ENCODE peak calls at places on chromosomes 11 and 22, in ten cellular contexts. C is HCEC 1CT; G is iPS-NIHi11; T is NCI-H345; L is activated naive CD4-positive, alpha-beta T cell; I is Kasumi-1; J is NCI-H2081; Y is upper lobe of right lung; P is AG09319; X is K562. R is an unnamed sample.

GRCh38 chr11:20026629-20027545 is 133.4 kb downstream of the DBX1 start:
- DNase-seq in L (no peak), I (no peak), C (no peak), X (no peak), T (peak; percentile 94), Y (no peak), P (no peak), G (peak; percentile 82), J (peak; percentile 61), R (no peak)

GRCh38 chr11:28808771-28809170 is 700.6 kb downstream of the METTL15 start:
- DNase-seq in L (no peak), Y (no peak), J (no peak), G (no peak), X (no peak), T (peak; percentile 8), I (no peak), P (no peak), C (no peak), R (no peak)

GRCh38 chr11:61948505-61948904 is 1.6 kb upstream of the BEST1 start:
- DNase-seq in C (no peak), I (no peak), G (no peak), P (no peak), X (no peak), L (no peak), Y (no peak), T (no peak), J (no peak), R (no peak)

GRCh38 chr22:46934172-46934745 is 171.8 kb downstream of the TBC1D22A start:
- DNase-seq in Y (no peak), P (no peak), G (no peak), C (no peak), L (no peak), T (no peak), J (no peak), X (no peak), I (no peak), R (no peak)

GRCh38 chr22:30871391-30872281 is 96.9 kb downstream of the MORC2 start:
- DNase-seq in J (no peak), T (no peak), I (no peak), Y (peak; percentile 58), G (peak; percentile 6), L (no peak), C (no peak), P (no peak), X (no peak), R (no peak)

GRCh38 chr22:28397324-28397723 is 282.3 kb downstream of the TTC28 start:
- DNase-seq in T (no peak), P (no peak), I (no peak), J (no peak), L (no peak), C (no peak), G (no peak), X (no peak), Y (no peak), R (peak; percentile 34)

GRCh38 chr11:131246156-131246555 is 124.3 kb upstream of the NTM start:
- DNase-seq in P (no peak), T (no peak), C (no peak), G (no peak), L (no peak), Y (no peak), J (no peak), I (no peak), X (no peak), R (no peak)

GRCh38 chr11:57735655-57736298 is 5.5 kb upstream of the SELENOH start:
- DNase-seq in J (no peak), P (no peak), L (no peak), T (no peak), X (no peak), G (no peak), Y (no peak), C (no peak), I (no peak), R (no peak)

GRCh38 chr11:27857014-27857413 is 156.8 kb upstream of the BDNF start:
- DNase-seq in G (no peak), C (no peak), P (no peak), I (no peak), Y (no peak), X (no peak), J (no peak), T (no peak), L (no peak), R (no peak)

GRCh38 chr11:119972281-119972680 is 165.6 kb downstream of the TRIM29 start:
- DNase-seq in P (no peak), C (no peak), X (no peak), T (no peak), Y (no peak), G (no peak), I (no peak), J (no peak), L (no peak), R (no peak)

GRCh38 chr11:94028436-94028835 is 7.3 kb downstream of the HEPHL1 start:
- DNase-seq in X (no peak), Y (no peak), L (no peak), P (peak; percentile 8), I (no peak), G (no peak), C (peak; percentile 69), J (no peak), T (no peak), R (peak; percentile 23)

GRCh38 chr11:121372671-121373429 is 79.3 kb upstream of the SORL1 start:
- DNase-seq in L (no peak), G (peak; percentile 18), X (no peak), J (no peak), I (no peak), C (no peak), Y (no peak), T (no peak), P (no peak), R (no peak)

GRCh38 chr11:93942176-93942575 is 79.0 kb upstream of the HEPHL1 start:
- DNase-seq in L (no peak), T (no peak), I (no peak), X (no peak), C (no peak), J (no peak), G (no peak), P (no peak), Y (no peak), R (no peak)

GRCh38 chr11:706439-706956 is 467 bp downstream of the EPS8L2 start:
- DNase-seq in T (no peak), P (no peak), Y (no peak), L (no peak), J (no peak), G (no peak), I (no peak), X (peak; percentile 52), C (peak; percentile 48), R (peak; percentile 53)

GRCh38 chr11:3093281-3094191 is 36.3 kb upstream of the CARS1 start:
- DNase-seq in C (no peak), G (peak; percentile 65), I (no peak), J (no peak), T (no peak), L (no peak), P (no peak), X (peak; percentile 47), Y (peak; percentile 55), R (no peak)

GRCh38 chr11:77762426-77762825 is 58.1 kb downstream of the RSF1 start:
- DNase-seq in J (no peak), I (no peak), G (no peak), P (no peak), C (no peak), T (no peak), X (no peak), L (no peak), Y (no peak), R (no peak)

GRCh38 chr22:42174062-42174461 is 43.5 kb upstream of the CYP2D6 start:
- DNase-seq in T (no peak), G (no peak), P (no peak), Y (no peak), J (no peak), I (peak; percentile 20), X (no peak), C (peak; percentile 5), L (no peak), R (peak; percentile 61)

GRCh38 chr11:78061921-78062311 is 1.7 kb upstream of the THRSP start:
- DNase-seq in J (no peak), L (no peak), T (no peak), I (no peak), C (no peak), P (no peak), G (no peak), Y (no peak), X (peak; percentile 64), R (no peak)

GRCh38 chr11:1834132-1834610 is 619 bp upstream of the SYT8 start:
- DNase-seq in P (no peak), L (no peak), Y (peak; percentile 91), T (no peak), G (peak; percentile 68), I (no peak), J (no peak), X (no peak), C (no peak), R (no peak)

GRCh38 chr22:49021926-49022815 is 805.5 kb downstream of the BRD1 start:
- DNase-seq in J (no peak), T (no peak), L (no peak), P (no peak), C (no peak), Y (peak; percentile 56), X (no peak), G (no peak), I (no peak), R (no peak)

GRCh38 chr11:46555269-46556054 is 38.4 kb downstream of the AMBRA1 start:
- DNase-seq in X (no peak), C (peak; percentile 43), Y (no peak), P (no peak), T (no peak), I (no peak), L (no peak), J (no peak), G (no peak), R (no peak)

GRCh38 chr11:121090145-121090721 is 10.8 kb upstream of the TECTA start:
- DNase-seq in G (no peak), I (no peak), X (no peak), Y (no peak), L (no peak), C (no peak), J (no peak), T (no peak), P (no peak), R (no peak)

GRCh38 chr11:119341222-119342022 is 739 bp upstream of the C1QTNF5 start:
- DNase-seq in X (no peak), I (no peak), T (no peak), J (no peak), G (peak; percentile 48), P (no peak), L (no peak), C (no peak), Y (no peak), R (no peak)

GRCh38 chr22:46414704-46415103 is 79.2 kb downstream of the TRMU start:
- DNase-seq in T (no peak), Y (no peak), J (no peak), I (no peak), X (no peak), P (no peak), L (no peak), C (no peak), G (no peak), R (no peak)

GRCh38 chr11:16225623-16226022 is 130.7 kb downstream of the SOX6 start:
- DNase-seq in T (no peak), J (no peak), G (no peak), I (no peak), P (no peak), L (no peak), Y (no peak), X (no peak), C (no peak), R (peak; percentile 1)

GRCh38 chr11:78228467-78228866 is 39.7 kb downstream of the USP35 start:
- DNase-seq in L (no peak), X (peak; percentile 62), P (no peak), J (peak; percentile 76), T (peak; percentile 72), Y (no peak), C (peak; percentile 50), G (peak; percentile 78), I (peak; percentile 73), R (peak; percentile 54)

GRCh38 chr22:46902436-46902835 is 140.0 kb downstream of the TBC1D22A start:
- DNase-seq in C (no peak), P (no peak), Y (peak; percentile 26), G (no peak), T (no peak), J (no peak), I (no peak), X (no peak), L (no peak), R (no peak)

GRCh38 chr22:29268511-29269229 is 602 bp downstream of the EWSR1 start:
- DNase-seq in J (no peak), C (peak; percentile 52), X (peak; percentile 69), L (peak; percentile 37), P (no peak), Y (peak; percentile 87), T (peak; percentile 32), G (peak; percentile 69), I (no peak), R (peak; percentile 72)

R was measured in mesenchymal stem cell.